ENCODE peak calls at places on chromosome 4, in six cellular contexts. L, X, O, B, I and T are unnamed samples.

GRCh38 chr4:83438719-83439118 is 16.9 kb downstream of the HELQ start:
- DNase-seq in X (peak), O (no peak), I (peak), L (no peak), B (no peak), T (no peak)

GRCh38 chr4:145283909-145284308 is 103.5 kb upstream of the OTUD4 start:
- DNase-seq in B (no peak), I (no peak), O (no peak), X (no peak), L (no peak), T (no peak)

GRCh38 chr4:140427919-140428471 is 547 bp upstream of the CLGN start:
- DNase-seq in B (no peak), X (no peak), O (peak), L (no peak), I (peak), T (no peak)

GRCh38 chr4:88866862-88867550 is 169.4 kb upstream of the NAP1L5 start:
- DNase-seq in I (peak), X (peak), O (no peak), L (no peak), B (no peak), T (peak)

GRCh38 chr4:110201502-110201901 is 3.1 kb upstream of the ELOVL6 start:
- DNase-seq in X (no peak), O (no peak), I (no peak), B (peak), L (no peak), T (no peak)

GRCh38 chr4:35228318-35228717 is 1016.0 kb downstream of the ARAP2 start:
- DNase-seq in L (no peak), X (no peak), I (no peak), O (no peak), B (no peak), T (no peak)

GRCh38 chr4:76968937-76969336 is 19.4 kb downstream of the SEPTIN11 start:
- DNase-seq in X (no peak), B (no peak), I (no peak), L (no peak), O (no peak), T (no peak)

GRCh38 chr4:112411781-112412281 is 104.1 kb downstream of the NEUROG2 start:
- DNase-seq in O (no peak), B (peak), X (no peak), I (no peak), L (no peak), T (no peak)

GRCh38 chr4:108644237-108644636 is 6.2 kb upstream of the OSTC start:
- DNase-seq in O (no peak), B (no peak), L (no peak), I (peak), X (peak), T (no peak)

GRCh38 chr4:128980816-128981326 is 112.5 kb downstream of the SCLT1 start:
- DNase-seq in L (no peak), X (no peak), B (no peak), O (no peak), I (no peak), T (no peak)

GRCh38 chr4:119659576-119659975 is 31.0 kb upstream of the PDE5A start:
- DNase-seq in O (no peak), B (no peak), L (no peak), I (peak), X (peak), T (no peak)

GRCh38 chr4:185504098-185505047 is 30.9 kb downstream of the PDLIM3 start:
- DNase-seq in I (peak), L (no peak), B (no peak), X (peak), O (peak), T (no peak)
- H3K9ac ChIP-seq in I (peak), L (no peak), B (no peak), X (peak), O (peak), T (no peak)

DNA sequence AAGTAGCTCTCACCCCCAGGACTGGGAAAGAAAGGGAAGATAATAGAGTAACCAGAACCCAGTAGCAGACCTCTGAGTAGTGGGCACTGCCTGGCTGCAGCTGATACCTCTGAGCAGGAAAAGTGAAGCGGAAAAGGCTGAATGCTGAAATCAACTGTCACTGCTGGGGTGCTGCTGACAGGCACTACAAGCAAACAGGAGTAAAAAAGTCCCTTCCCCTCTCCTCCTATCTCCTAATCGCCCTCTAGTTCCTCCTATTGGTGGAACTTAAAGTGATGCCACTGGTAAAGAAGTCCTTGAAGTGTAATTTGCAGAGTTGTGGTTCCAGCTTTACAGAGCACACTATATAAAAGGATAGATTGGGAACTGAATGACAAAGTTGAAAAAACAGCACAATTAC is 32.8 kb upstream of the GLRB start:
- DNase-seq in X (peak), B (peak), L (peak), I (peak), O (no peak), T (peak)
- H3K27ac ChIP-seq in X (no peak), B (no peak), L (no peak), I (no peak), O (no peak), T (no peak)

DNA sequence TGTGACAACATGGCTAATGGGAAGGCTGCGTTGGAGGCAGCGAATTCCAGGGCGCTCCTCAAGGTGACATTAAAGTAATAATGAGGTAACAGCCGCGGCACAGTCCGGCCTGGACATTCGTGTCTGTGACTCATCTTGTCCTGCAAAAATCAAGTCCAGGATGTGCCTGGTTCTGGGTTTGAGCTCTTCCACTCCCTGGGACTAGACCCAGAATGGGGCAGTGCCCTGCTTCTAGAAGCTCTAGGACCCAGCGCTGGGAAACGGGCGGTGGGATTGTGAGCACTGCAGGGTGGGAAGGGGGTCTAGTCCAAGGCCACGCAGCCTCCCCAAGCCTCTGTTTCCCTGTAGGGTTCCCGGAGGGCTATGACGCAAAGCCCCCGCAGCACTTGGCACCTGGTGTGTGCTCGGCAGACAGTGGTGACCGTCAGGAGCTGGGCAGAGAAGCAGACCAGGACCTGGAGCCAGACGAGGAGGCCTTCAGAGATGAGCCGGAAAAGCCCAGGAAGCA is 34.9 kb downstream of the HMX1 start:
- DNase-seq in O (no peak), L (no peak), X (no peak), I (no peak), B (no peak), T (no peak)
- TF ChIP-seq EZH2phosphoT487 in O (no peak), L (no peak), X (no peak), I (no peak), B (no peak), T (no peak)

GRCh38 chr4:151666501-151666900 is 94.3 kb downstream of the GATB start:
- DNase-seq in I (no peak), L (no peak), X (no peak), B (no peak), O (no peak), T (no peak)
- H3K9ac ChIP-seq in I (no peak), L (no peak), X (no peak), B (no peak), O (no peak), T (no peak)

GRCh38 chr4:13989496-13989895 is 362.0 kb upstream of the BOD1L1 start:
- DNase-seq in I (peak), O (no peak), X (no peak), L (no peak), B (no peak), T (no peak)
- H3K27ac ChIP-seq in I (peak), O (no peak), X (no peak), L (peak), B (no peak), T (no peak)

GRCh38 chr4:163269874-163270273 is 62.5 kb downstream of the NPY1R start:
- DNase-seq in B (peak), X (no peak), L (no peak), O (no peak), I (no peak), T (no peak)
- TF ChIP-seq EZH2phosphoT487 in B (no peak), X (no peak), L (no peak), O (no peak), I (no peak), T (no peak)

DNA sequence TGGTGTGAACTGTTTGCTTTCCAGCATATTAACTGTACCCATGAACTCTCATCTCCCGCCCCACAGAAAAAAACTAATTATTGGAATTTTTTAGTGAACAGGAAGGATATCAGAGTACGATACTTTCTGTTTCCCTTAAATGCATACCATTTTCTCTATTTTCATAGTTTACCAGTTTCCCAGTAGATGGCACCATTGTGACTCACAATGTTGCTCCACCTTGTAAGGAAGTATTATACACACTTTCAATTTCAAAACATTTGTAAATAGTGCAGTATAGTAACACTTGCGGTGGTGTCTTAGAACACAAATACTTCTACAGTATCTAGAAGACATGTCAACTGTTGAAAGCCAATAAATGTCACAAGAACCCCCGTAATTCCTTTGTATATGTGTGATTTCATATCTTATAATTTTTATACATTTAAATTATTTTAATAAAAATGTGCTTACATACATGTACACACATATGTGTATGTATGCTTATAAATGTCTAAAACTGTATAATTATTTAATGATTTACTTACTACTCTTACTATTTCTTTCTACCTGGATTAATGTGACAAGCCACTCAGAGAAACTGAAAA is 167.3 kb downstream of the SLIT2 start:
- DNase-seq in I (peak), O (peak), L (peak), X (peak), B (peak), T (peak)
- H3K9ac ChIP-seq in I (peak), O (no peak), L (no peak), X (peak), B (no peak), T (peak)

DNA sequence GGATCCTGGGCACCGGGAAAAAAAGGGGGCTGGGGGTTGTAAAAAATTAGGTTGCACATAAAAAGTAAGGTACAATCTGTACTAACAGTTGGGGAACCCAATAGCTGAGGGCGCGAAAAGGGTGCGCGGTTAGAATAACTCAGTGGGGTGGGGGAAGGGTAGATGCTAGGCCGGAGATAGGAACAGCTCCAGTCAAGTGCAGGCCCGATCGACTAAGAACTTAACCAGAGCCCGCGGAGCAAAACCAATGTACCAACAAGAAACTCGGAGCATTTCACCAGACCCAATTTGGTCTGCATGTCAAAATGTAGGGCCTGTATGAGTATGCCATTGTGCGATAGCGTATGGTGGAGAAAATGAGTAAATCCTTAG is 1.3 kb downstream of the HNRNPD start:
- DNase-seq in X (peak), I (peak), B (peak), O (no peak), L (peak), T (peak)
- H3K27ac ChIP-seq in X (peak), I (peak), B (peak), O (peak), L (peak), T (peak)

GRCh38 chr4:1985780-1986577 is 22.8 kb downstream of the NELFA start:
- DNase-seq in O (no peak), I (no peak), B (no peak), L (peak), X (no peak), T (peak)

GRCh38 chr4:1986578-1987210 is 22.1 kb downstream of the NELFA start:
- DNase-seq in X (no peak), B (no peak), L (peak), O (no peak), I (no peak), T (peak)

GRCh38 chr4:1988327-1988724 is 20.4 kb downstream of the NELFA start:
- DNase-seq in L (peak), B (no peak), X (no peak), I (no peak), O (no peak), T (no peak)

GRCh38 chr4:1987721-1988326 is 20.9 kb downstream of the NELFA start:
- DNase-seq in B (no peak), I (no peak), X (no peak), L (no peak), O (no peak), T (no peak)

DNA sequence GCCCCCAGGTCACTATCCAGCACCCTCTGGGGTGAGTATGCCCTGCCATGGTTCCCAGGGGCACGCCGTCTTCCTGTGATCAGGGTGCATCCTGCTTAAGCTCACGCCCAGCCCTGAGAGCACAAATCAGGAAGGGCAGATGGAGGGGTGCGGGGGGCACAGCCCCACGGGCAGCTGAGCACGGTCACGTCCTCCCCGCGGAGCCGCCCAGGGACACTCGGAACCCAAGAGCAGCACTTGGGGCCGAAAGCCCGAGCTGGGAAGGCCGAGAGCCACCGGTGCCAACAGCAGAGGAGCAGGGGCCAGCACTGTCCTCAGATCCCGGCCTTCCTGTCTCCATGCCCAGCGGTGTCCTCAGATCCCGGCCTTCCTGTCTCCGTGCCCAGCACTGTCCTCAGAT is 21.5 kb downstream of the NELFA start:
- DNase-seq in L (peak), X (no peak), O (no peak), B (no peak), I (no peak), T (no peak)
- TF ChIP-seq EZH2phosphoT487 in L (no peak), X (no peak), O (no peak), B (no peak), I (no peak), T (no peak)

GRCh38 chr4:23889368-23889767 is 479 bp downstream of the PPARGC1A start:
- DNase-seq in B (no peak), L (no peak), X (no peak), I (peak), O (no peak), T (no peak)

GRCh38 chr4:23888421-23889319 is 1.2 kb downstream of the PPARGC1A start:
- DNase-seq in I (peak), O (no peak), L (peak), X (no peak), B (peak), T (peak)

GRCh38 chr4:23891064-23891421 is 1.2 kb upstream of the PPARGC1A start:
- DNase-seq in L (no peak), B (no peak), X (no peak), O (no peak), I (no peak), T (no peak)

GRCh38 chr4:23890369-23891063 is 669 bp upstream of the PPARGC1A start:
- DNase-seq in O (no peak), L (no peak), I (no peak), X (no peak), B (peak), T (no peak)

DNA sequence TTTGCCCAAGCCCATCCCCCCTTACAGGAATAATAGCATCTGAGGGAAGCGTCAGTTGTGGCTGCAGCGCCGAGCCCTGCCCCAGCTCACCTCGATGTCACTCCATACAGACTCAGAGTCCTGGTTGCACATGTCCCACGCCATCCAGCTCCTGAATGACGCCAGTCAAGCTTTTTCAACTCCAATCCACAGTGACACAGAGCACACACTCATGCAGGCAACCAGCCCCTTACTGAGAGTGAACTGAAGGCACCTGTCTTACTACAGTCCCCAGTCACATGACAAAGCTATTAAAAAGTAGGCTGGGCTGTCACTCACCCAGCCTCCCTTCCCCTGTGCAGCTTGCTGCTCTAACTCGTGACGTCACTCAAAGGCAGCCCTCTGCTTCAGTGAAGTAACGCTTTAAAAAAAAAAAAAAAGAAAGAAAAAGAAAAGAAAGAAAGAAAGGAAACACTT is at the start of gene PPARGC1A:
- DNase-seq in L (peak), I (peak), O (no peak), B (peak), X (no peak), T (peak)
- H3K9ac ChIP-seq in L (no peak), I (peak), O (no peak), B (no peak), X (no peak), T (peak)